ENCODE peak calls at places on chromosomes 13 and 19, in ten cellular contexts. Y is HuH-7; S is H9; N is effector memory CD8-positive, alpha-beta T cell; O is Caco-2; W is activated CD4-positive, alpha-beta T cell treated with anti-CD3 and anti-CD28 coated beads, Interleukin-2, amount 10 ng/mL, durations not matched to agents 7 days and 5 days; R is GM23248; D is amygdala; K is activated T-helper 1 cell treated with anti-CD3 and anti-CD28 coated beads, Interleukin-2, amount 50 U/mL, for 16 hours; Z is IMR-90. G is an unnamed sample.

GRCh38 chr13:110648155-110648819 is 32.9 kb downstream of the NAXD start:
- DNase-seq in Y (no peak), S (no peak), N (no peak), O (no peak), W (no peak), R (no peak), D (no peak), K (no peak), Z (no peak), G (no peak)

GRCh38 chr19:3572855-3573161 is at the start of gene HMG20B:
- DNase-seq in Y (no peak), S (no peak), N (no peak), O (no peak), W (no peak), R (no peak), D (no peak), K (no peak), Z (no peak), G (no peak)

GRCh38 chr13:50387124-50387581 is 371.9 kb downstream of the KCNRG start:
- DNase-seq in Y (peak), S (peak), N (peak), O (peak), W (peak), R (peak), D (peak), K (no peak), Z (peak), G (peak)

GRCh38 chr19:14147797-14148605 is 11.6 kb upstream of the ASF1B start:
- DNase-seq in Y (peak), S (peak), N (peak), O (peak), W (peak), R (peak), D (peak), K (no peak), Z (peak), G (no peak)

GRCh38 chr13:51838235-51838846 is 6.6 kb downstream of the TMEM272 start:
- DNase-seq in Y (no peak), S (peak), N (no peak), O (no peak), W (no peak), R (peak), D (no peak), K (no peak), Z (peak), G (no peak)

GRCh38 chr19:48489608-48490216 is 20.5 kb downstream of the CYTH2 start:
- DNase-seq in Y (peak), S (peak), N (peak), O (peak), W (peak), R (peak), D (peak), K (peak), Z (peak), G (no peak)

GRCh38 chr13:43006893-43007631 is 15.0 kb upstream of the EPSTI1 start:
- DNase-seq in Y (no peak), S (no peak), N (no peak), O (no peak), W (no peak), R (peak), D (no peak), K (no peak), Z (peak), G (no peak)

GRCh38 chr13:33480561-33480960 is 195.0 kb upstream of the STARD13 start:
- DNase-seq in Y (no peak), S (no peak), N (no peak), O (no peak), W (no peak), R (peak), D (no peak), K (no peak), Z (peak), G (no peak)

GRCh38 chr19:6222884-6223283 is 56.9 kb downstream of the MLLT1 start:
- DNase-seq in Y (no peak), S (no peak), N (no peak), O (no peak), W (no peak), R (peak), D (no peak), K (no peak), Z (no peak), G (no peak)

GRCh38 chr19:33175886-33176669 is 18.1 kb upstream of the LRP3 start:
- DNase-seq in Y (no peak), S (no peak), N (no peak), O (peak), W (peak), R (peak), D (no peak), K (no peak), Z (peak), G (no peak)

GRCh38 chr13:99992912-99993311 is 11.3 kb downstream of the ZIC2 start:
- DNase-seq in Y (no peak), S (no peak), N (no peak), O (no peak), W (no peak), R (peak), D (no peak), K (no peak), Z (no peak), G (no peak)

GRCh38 chr13:24149306-24150032 is 11.1 kb upstream of the SPATA13 start:
- DNase-seq in Y (no peak), S (no peak), N (no peak), O (no peak), W (no peak), R (peak), D (no peak), K (no peak), Z (no peak), G (no peak)

GRCh38 chr13:66009241-66009640 is 1220.9 kb downstream of the PCDH9 start:
- DNase-seq in Y (no peak), S (no peak), N (no peak), O (no peak), W (no peak), R (no peak), D (no peak), K (no peak), Z (no peak), G (no peak)

GRCh38 chr13:42064966-42065365 is 16.5 kb downstream of the DGKH start:
- DNase-seq in Y (no peak), S (no peak), N (no peak), O (no peak), W (no peak), R (no peak), D (no peak), K (no peak), Z (no peak), G (no peak)

GRCh38 chr19:33349319-33350289 is 23.9 kb upstream of the CEBPG start:
- DNase-seq in Y (no peak), S (no peak), N (no peak), O (no peak), W (no peak), R (no peak), D (no peak), K (no peak), Z (no peak), G (no peak)

GRCh38 chr19:56167064-56167578 is 8.7 kb upstream of the GALP start:
- DNase-seq in Y (peak), S (no peak), N (no peak), O (no peak), W (no peak), R (no peak), D (no peak), K (no peak), Z (no peak), G (no peak)

GRCh38 chr13:110338441-110339101 is 31.5 kb downstream of the COL4A2 start:
- DNase-seq in Y (no peak), S (no peak), N (no peak), O (no peak), W (no peak), R (peak), D (peak), K (no peak), Z (peak), G (no peak)

GRCh38 chr13:28100149-28101121 is at the start of gene FLT3:
- DNase-seq in Y (no peak), S (peak), N (no peak), O (peak), W (peak), R (peak), D (no peak), K (no peak), Z (peak), G (peak)

GRCh38 chr19:2047449-2048103 is 3.5 kb downstream of the MKNK2 start:
- DNase-seq in Y (no peak), S (peak), N (no peak), O (no peak), W (no peak), R (peak), D (no peak), K (no peak), Z (no peak), G (no peak)

GRCh38 chr19:17406039-17406886 is 833 bp upstream of the BST2 start:
- DNase-seq in Y (no peak), S (peak), N (no peak), O (no peak), W (peak), R (no peak), D (peak), K (no peak), Z (no peak), G (no peak)

GRCh38 chr13:49759503-49759902 is 33.0 kb downstream of the KPNA3 start:
- DNase-seq in Y (no peak), S (no peak), N (peak), O (no peak), W (peak), R (no peak), D (no peak), K (no peak), Z (no peak), G (no peak)

GRCh38 chr19:48415395-48415794 is 21.9 kb downstream of the GRIN2D start:
- DNase-seq in Y (no peak), S (peak), N (peak), O (peak), W (peak), R (peak), D (no peak), K (no peak), Z (peak), G (no peak)

GRCh38 chr19:46859637-46860124 is 1.1 kb upstream of the ARHGAP35 start:
- DNase-seq in Y (no peak), S (no peak), N (no peak), O (no peak), W (no peak), R (peak), D (peak), K (no peak), Z (peak), G (peak)

GRCh38 chr13:67554296-67554695 is 324.2 kb upstream of the PCDH9 start:
- DNase-seq in Y (no peak), S (no peak), N (no peak), O (no peak), W (no peak), R (no peak), D (no peak), K (no peak), Z (peak), G (no peak)

GRCh38 chr13:95924389-95924994 is 128.7 kb downstream of the UGGT2 start:
- DNase-seq in Y (no peak), S (no peak), N (no peak), O (peak), W (no peak), R (peak), D (no peak), K (no peak), Z (peak), G (no peak)

GRCh38 chr19:47296036-47296435 is 13.6 kb upstream of the C5AR1 start:
- DNase-seq in Y (peak), S (peak), N (peak), O (peak), W (peak), R (peak), D (peak), K (peak), Z (peak), G (no peak)

GRCh38 chr13:31699650-31700049 is 39.7 kb upstream of the RXFP2 start:
- DNase-seq in Y (no peak), S (peak), N (no peak), O (no peak), W (no peak), R (no peak), D (no peak), K (no peak), Z (no peak), G (no peak)

GRCh38 chr13:20988033-20988908 is 73.1 kb downstream of the LATS2 start:
- DNase-seq in Y (no peak), S (no peak), N (no peak), O (no peak), W (no peak), R (no peak), D (no peak), K (no peak), Z (no peak), G (no peak)

GRCh38 chr19:47036233-47036651 is 12.2 kb downstream of the TMEM160 start:
- DNase-seq in Y (peak), S (no peak), N (no peak), O (peak), W (no peak), R (peak), D (no peak), K (no peak), Z (no peak), G (no peak)

GRCh38 chr13:44219808-44220544 is 153.6 kb upstream of the SERP2 start:
- DNase-seq in Y (no peak), S (no peak), N (no peak), O (no peak), W (no peak), R (peak), D (no peak), K (no peak), Z (peak), G (no peak)

GRCh38 chr19:13132471-13133166 is 14.6 kb downstream of the NACC1 start:
- DNase-seq in Y (no peak), S (peak), N (peak), O (no peak), W (peak), R (peak), D (no peak), K (no peak), Z (peak), G (no peak)

GRCh38 chr13:114112231-114112825 is 20.1 kb downstream of the RASA3 start:
- DNase-seq in Y (no peak), S (no peak), N (no peak), O (peak), W (no peak), R (no peak), D (no peak), K (no peak), Z (peak), G (no peak)

GRCh38 chr19:50415661-50416033 is 3.1 kb upstream of the SPIB start:
- DNase-seq in Y (no peak), S (peak), N (no peak), O (no peak), W (no peak), R (no peak), D (no peak), K (no peak), Z (no peak), G (no peak)

GRCh38 chr13:45516757-45517156 is 52.0 kb downstream of the COG3 start:
- DNase-seq in Y (no peak), S (no peak), N (no peak), O (no peak), W (no peak), R (no peak), D (no peak), K (no peak), Z (no peak), G (no peak)

G was measured in DMS 273 treated with DMSO at 0.1 percent for 48 hours.